ENCODE peak calls at places on chromosomes 12 and 14, in seven cellular contexts. N, Q, W, S, P, K and B are unnamed samples.

GRCh38 chr12:89862511-89863331 is 154.1 kb upstream of the ATP2B1 start:
- DNase-seq in N (peak), Q (no peak), W (no peak), S (no peak), P (no peak), K (no peak), B (no peak)

GRCh38 chr12:111773801-111774551 is 7.2 kb downstream of the ALDH2 start:
- DNase-seq in N (no peak), Q (peak), W (peak), S (peak), P (peak), K (peak), B (no peak)

GRCh38 chr12:128040971-128041370 is 226.0 kb upstream of the TMEM132C start:
- DNase-seq in N (no peak), Q (no peak), W (no peak), S (no peak), P (no peak), K (no peak), B (no peak)

GRCh38 chr14:92783813-92784431 is 10.2 kb upstream of the GOLGA5 start:
- DNase-seq in N (no peak), Q (peak), W (peak), S (no peak), P (peak), K (no peak), B (no peak)

GRCh38 chr12:31923063-31923412 is 36.2 kb upstream of the RESF1 start:
- DNase-seq in N (no peak), Q (no peak), W (no peak), S (no peak), P (no peak), K (no peak), B (no peak)

GRCh38 chr12:6603095-6603567 is 4.0 kb downstream of the CHD4 start:
- DNase-seq in N (no peak), Q (no peak), W (peak), S (peak), P (no peak), K (no peak), B (no peak)

GRCh38 chr14:61478971-61479473 is 157.6 kb downstream of the PRKCH start:
- DNase-seq in N (no peak), Q (no peak), W (no peak), S (no peak), P (no peak), K (no peak), B (no peak)

GRCh38 chr14:22104971-22105641 is 431.5 kb upstream of the OR4E1 start:
- DNase-seq in N (no peak), Q (no peak), W (no peak), S (no peak), P (no peak), K (no peak), B (no peak)

GRCh38 chr12:109625131-109625559 is 51.6 kb downstream of the MVK start:
- DNase-seq in N (no peak), Q (no peak), W (peak), S (no peak), P (peak), K (no peak), B (no peak)

GRCh38 chr12:114408881-114409795 is 3.2 kb upstream of the TBX5 start:
- DNase-seq in N (no peak), Q (no peak), W (peak), S (no peak), P (no peak), K (no peak), B (no peak)

GRCh38 chr14:32407170-32407569 is 78.1 kb downstream of the AKAP6 start:
- DNase-seq in N (no peak), Q (no peak), W (peak), S (no peak), P (no peak), K (no peak), B (no peak)

GRCh38 chr14:77579760-77580159 is 36.7 kb downstream of the SPTLC2 start:
- DNase-seq in N (no peak), Q (no peak), W (no peak), S (no peak), P (no peak), K (no peak), B (no peak)

GRCh38 chr14:89678715-89679220 is 261.7 kb upstream of the FOXN3 start:
- DNase-seq in N (no peak), Q (no peak), W (peak), S (no peak), P (no peak), K (no peak), B (no peak)

GRCh38 chr14:90608281-90608680 is 207.9 kb downstream of the TTC7B start:
- DNase-seq in N (no peak), Q (no peak), W (no peak), S (no peak), P (no peak), K (no peak), B (no peak)

GRCh38 chr12:77845831-77846230 is 15.1 kb downstream of the NAV3 start:
- DNase-seq in N (no peak), Q (no peak), W (peak), S (no peak), P (no peak), K (no peak), B (no peak)

GRCh38 chr14:81209187-81209836 is 11.4 kb downstream of the GTF2A1 start:
- DNase-seq in N (no peak), Q (no peak), W (no peak), S (no peak), P (no peak), K (no peak), B (no peak)

GRCh38 chr12:1593232-1594044 is 943 bp downstream of the FBXL14 start:
- DNase-seq in N (no peak), Q (no peak), W (peak), S (no peak), P (no peak), K (no peak), B (no peak)

GRCh38 chr14:77155083-77155482 is 13.5 kb upstream of the ZDHHC22 start:
- DNase-seq in N (no peak), Q (no peak), W (no peak), S (peak), P (no peak), K (no peak), B (no peak)

GRCh38 chr12:57883700-57884099 is 37.2 kb upstream of the CTDSP2 start:
- DNase-seq in N (no peak), Q (no peak), W (no peak), S (no peak), P (no peak), K (no peak), B (no peak)

GRCh38 chr14:67680121-67680602 is 5.7 kb upstream of the VTI1B start:
- DNase-seq in N (no peak), Q (no peak), W (peak), S (no peak), P (peak), K (no peak), B (no peak)

GRCh38 chr14:96727490-96727889 is 69.7 kb upstream of the VRK1 start:
- DNase-seq in N (no peak), Q (no peak), W (no peak), S (no peak), P (no peak), K (no peak), B (no peak)

GRCh38 chr12:132953771-132954170 is 2.3 kb downstream of the ZNF605 start:
- DNase-seq in N (no peak), Q (no peak), W (no peak), S (no peak), P (no peak), K (no peak), B (no peak)

GRCh38 chr14:64736271-64737131 is 32.3 kb downstream of the PLEKHG3 start:
- DNase-seq in N (no peak), Q (no peak), W (no peak), S (no peak), P (no peak), K (peak), B (no peak)

GRCh38 chr14:102694530-102695171 is 82.6 kb upstream of the TRAF3 start:
- DNase-seq in N (no peak), Q (peak), W (peak), S (no peak), P (peak), K (peak), B (no peak)

GRCh38 chr14:24784981-24785380 is 151.0 kb upstream of the GZMB start:
- DNase-seq in N (no peak), Q (no peak), W (no peak), S (no peak), P (no peak), K (no peak), B (no peak)

GRCh38 chr12:50600364-50600763 is 95.6 kb downstream of the DIP2B start:
- DNase-seq in N (no peak), Q (no peak), W (no peak), S (no peak), P (no peak), K (no peak), B (no peak)

GRCh38 chr12:50599366-50600095 is 94.7 kb downstream of the DIP2B start:
- DNase-seq in N (no peak), Q (no peak), W (no peak), S (no peak), P (no peak), K (no peak), B (no peak)

GRCh38 chr12:50595667-50596066 is 90.9 kb downstream of the DIP2B start:
- DNase-seq in N (no peak), Q (no peak), W (no peak), S (no peak), P (no peak), K (no peak), B (no peak)

GRCh38 chr12:50598321-50598862 is 93.6 kb downstream of the DIP2B start:
- DNase-seq in N (no peak), Q (no peak), W (peak), S (no peak), P (no peak), K (no peak), B (no peak)

GRCh38 chr12:50597200-50598195 is 92.7 kb downstream of the DIP2B start:
- DNase-seq in N (no peak), Q (no peak), W (peak), S (no peak), P (no peak), K (no peak), B (no peak)
- TF ChIP-seq CTCF in N (no peak), Q (peak), W (peak), S (no peak), P (peak), K (no peak), B (no peak)

GRCh38 chr12:3000548-3001275 is 41.5 kb downstream of the TEAD4 start:
- DNase-seq in N (no peak), Q (no peak), W (no peak), S (no peak), P (no peak), K (no peak), B (no peak)
- TF ChIP-seq CTCF in N (no peak), Q (peak), W (no peak), S (no peak), P (peak), K (no peak), B (peak)

GRCh38 chr14:59566281-59566680 is 10.3 kb downstream of the CCDC175 start:
- DNase-seq in N (no peak), Q (no peak), W (no peak), S (no peak), P (no peak), K (no peak), B (no peak)

GRCh38 chr14:59566725-59567124 is 9.9 kb downstream of the CCDC175 start:
- DNase-seq in N (no peak), Q (no peak), W (no peak), S (no peak), P (no peak), K (no peak), B (no peak)

GRCh38 chr14:59564356-59564755 is 12.3 kb downstream of the CCDC175 start:
- DNase-seq in N (no peak), Q (no peak), W (no peak), S (no peak), P (no peak), K (no peak), B (no peak)

GRCh38 chr14:59565112-59565511 is 11.5 kb downstream of the CCDC175 start:
- DNase-seq in N (no peak), Q (no peak), W (no peak), S (no peak), P (no peak), K (no peak), B (no peak)

DNA sequence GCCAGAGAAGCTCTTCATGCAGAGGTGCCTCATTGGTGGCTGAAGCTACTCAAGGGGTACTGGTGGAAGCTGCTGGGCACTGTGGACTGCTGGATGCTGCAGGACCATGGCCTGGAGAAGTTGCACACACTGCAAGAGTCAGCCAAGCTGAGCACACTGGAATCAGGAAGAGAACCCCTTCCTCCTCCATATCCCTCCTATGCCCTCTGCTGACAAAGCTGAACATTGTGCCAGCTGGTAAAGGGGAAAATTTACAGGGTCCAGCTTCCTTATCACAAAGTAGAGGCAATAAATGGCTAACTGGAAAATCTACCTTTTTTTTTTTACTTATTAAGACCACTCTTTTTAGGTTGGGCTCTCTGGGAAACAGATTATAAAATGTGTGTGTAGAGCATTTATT is 6.5 kb downstream of the CCDC175 start:
- DNase-seq in N (no peak), Q (no peak), W (peak), S (no peak), P (no peak), K (no peak), B (no peak)
- TF ChIP-seq CTCF in N (no peak), Q (peak), W (peak), S (no peak), P (peak), K (no peak), B (peak)

GRCh38 chr14:52055215-52055614 is 13.6 kb downstream of the NID2 start:
- DNase-seq in N (no peak), Q (no peak), W (no peak), S (no peak), P (no peak), K (no peak), B (no peak)
- TF ChIP-seq CTCF in N (no peak), Q (no peak), W (no peak), S (no peak), P (no peak), K (no peak), B (no peak)

GRCh38 chr14:50954811-50955372 is 10.6 kb upstream of the PYGL start:
- DNase-seq in N (no peak), Q (peak), W (peak), S (no peak), P (no peak), K (no peak), B (no peak)
- TF ChIP-seq CTCF in N (no peak), Q (peak), W (peak), S (no peak), P (peak), K (peak), B (peak)